ENCODE peak calls at places on chromosomes 5 and 9, in seven cellular contexts. D is SK-N-SH, S is HepG2, Z is H1, F is K562, A is GM12878, E is HCT116. G is an unnamed sample.

GRCh38 chr5:23884405-23884804 is 377.0 kb downstream of the PRDM9 start:
- DNase-seq in D (no peak), S (no peak), Z (no peak), F (no peak), A (no peak), E (no peak), G (no peak)

GRCh38 chr9:297104-297794 is 82.6 kb downstream of the DOCK8 start:
- DNase-seq in D (no peak), S (no peak), Z (no peak), F (no peak), A (peak), E (no peak), G (no peak)

GRCh38 chr5:84518370-84518769 is 133.7 kb upstream of the EDIL3 start:
- DNase-seq in D (no peak), S (no peak), Z (no peak), F (no peak), A (no peak), E (no peak), G (no peak)

GRCh38 chr9:137161558-137162483 is 8.0 kb downstream of the LRRC26 start:
- DNase-seq in D (peak), S (no peak), Z (peak), F (peak), A (no peak), E (peak), G (no peak)

GRCh38 chr9:92986175-92987110 is 39.1 kb downstream of the FGD3 start:
- DNase-seq in D (no peak), S (no peak), Z (no peak), F (peak), A (no peak), E (no peak), G (no peak)

GRCh38 chr9:36772449-36773370 is 200.0 kb downstream of the MELK start:
- DNase-seq in D (no peak), S (no peak), Z (no peak), F (no peak), A (no peak), E (no peak), G (peak)

GRCh38 chr5:60668715-60669304 is 31.2 kb downstream of the DEPDC1B start:
- DNase-seq in D (peak), S (peak), Z (no peak), F (no peak), A (no peak), E (peak), G (no peak)

GRCh38 chr5:38751103-38751502 is 94.7 kb upstream of the OSMR start:
- DNase-seq in D (no peak), S (no peak), Z (no peak), F (no peak), A (no peak), E (no peak), G (peak)

GRCh38 chr5:107542428-107542827 is 128.3 kb downstream of the EFNA5 start:
- DNase-seq in D (peak), S (peak), Z (no peak), F (no peak), A (peak), E (peak), G (no peak)

GRCh38 chr5:13478831-13479465 is 465.5 kb downstream of the DNAH5 start:
- DNase-seq in D (peak), S (peak), Z (peak), F (peak), A (no peak), E (no peak), G (peak)

GRCh38 chr5:138927539-138927938 is 52.4 kb upstream of the LRRTM2 start:
- DNase-seq in D (no peak), S (no peak), Z (no peak), F (no peak), A (no peak), E (no peak), G (no peak)

GRCh38 chr5:167900521-167900920 is 390.9 kb upstream of the WWC1 start:
- DNase-seq in D (no peak), S (no peak), Z (peak), F (no peak), A (no peak), E (no peak), G (no peak)

GRCh38 chr9:83971485-83971884 is 8.5 kb downstream of the HNRNPK start:
- DNase-seq in D (no peak), S (no peak), Z (no peak), F (no peak), A (no peak), E (no peak), G (no peak)

GRCh38 chr5:56711191-56711590 is 104.2 kb upstream of the MAP3K1 start:
- DNase-seq in D (no peak), S (no peak), Z (no peak), F (no peak), A (no peak), E (no peak), G (no peak)

GRCh38 chr9:126564128-126564527 is 49.6 kb upstream of the LMX1B start:
- DNase-seq in D (peak), S (no peak), Z (no peak), F (no peak), A (no peak), E (no peak), G (no peak)

GRCh38 chr9:74496819-74497749 is at the start of gene RORB:
- DNase-seq in D (peak), S (no peak), Z (peak), F (peak), A (no peak), E (no peak), G (peak)

GRCh38 chr9:106438928-106439327 is 424.0 kb upstream of the ZNF462 start:
- DNase-seq in D (no peak), S (no peak), Z (no peak), F (no peak), A (no peak), E (no peak), G (no peak)

GRCh38 chr9:94014845-94015244 is 59.7 kb upstream of the BARX1 start:
- DNase-seq in D (no peak), S (no peak), Z (no peak), F (no peak), A (no peak), E (no peak), G (no peak)

GRCh38 chr9:93009337-93010015 is 49.0 kb upstream of the SUSD3 start:
- DNase-seq in D (peak), S (no peak), Z (no peak), F (no peak), A (no peak), E (no peak), G (no peak)

GRCh38 chr9:3954950-3955670 is 344.8 kb downstream of the GLIS3 start:
- DNase-seq in D (no peak), S (no peak), Z (no peak), F (peak), A (no peak), E (no peak), G (no peak)

GRCh38 chr9:136372561-136373299 is 739 bp downstream of the CARD9 start:
- DNase-seq in D (peak), S (peak), Z (no peak), F (peak), A (no peak), E (no peak), G (peak)

GRCh38 chr5:142017832-142018427 is 5.1 kb upstream of the GNPDA1 start:
- DNase-seq in D (no peak), S (no peak), Z (no peak), F (no peak), A (peak), E (no peak), G (no peak)

GRCh38 chr5:69206528-69207190 is 17.3 kb downstream of the CENPH start:
- DNase-seq in D (no peak), S (peak), Z (no peak), F (no peak), A (no peak), E (peak), G (no peak)

GRCh38 chr9:136886610-136887597 is 588 bp downstream of the TRAF2 start:
- DNase-seq in D (peak), S (no peak), Z (peak), F (peak), A (no peak), E (no peak), G (no peak)

GRCh38 chr5:157682257-157682656 is 10.9 kb downstream of the C5orf52 start:
- DNase-seq in D (no peak), S (no peak), Z (no peak), F (no peak), A (no peak), E (no peak), G (no peak)

GRCh38 chr5:67494186-67494842 is 297.7 kb upstream of the CD180 start:
- DNase-seq in D (no peak), S (no peak), Z (no peak), F (no peak), A (no peak), E (no peak), G (no peak)

GRCh38 chr5:175585573-175585972 is 72.3 kb upstream of the HRH2 start:
- DNase-seq in D (no peak), S (no peak), Z (no peak), F (no peak), A (no peak), E (no peak), G (no peak)

GRCh38 chr5:116487045-116487444 is 87.6 kb downstream of the SEMA6A start:
- DNase-seq in D (no peak), S (no peak), Z (no peak), F (no peak), A (no peak), E (no peak), G (no peak)

GRCh38 chr9:93774331-93775102 is 180.6 kb downstream of the BARX1 start:
- DNase-seq in D (no peak), S (no peak), Z (no peak), F (no peak), A (no peak), E (no peak), G (no peak)

GRCh38 chr5:8934455-8934854 is 611.4 kb downstream of the SEMA5A start:
- DNase-seq in D (no peak), S (no peak), Z (no peak), F (no peak), A (no peak), E (no peak), G (no peak)

DNA sequence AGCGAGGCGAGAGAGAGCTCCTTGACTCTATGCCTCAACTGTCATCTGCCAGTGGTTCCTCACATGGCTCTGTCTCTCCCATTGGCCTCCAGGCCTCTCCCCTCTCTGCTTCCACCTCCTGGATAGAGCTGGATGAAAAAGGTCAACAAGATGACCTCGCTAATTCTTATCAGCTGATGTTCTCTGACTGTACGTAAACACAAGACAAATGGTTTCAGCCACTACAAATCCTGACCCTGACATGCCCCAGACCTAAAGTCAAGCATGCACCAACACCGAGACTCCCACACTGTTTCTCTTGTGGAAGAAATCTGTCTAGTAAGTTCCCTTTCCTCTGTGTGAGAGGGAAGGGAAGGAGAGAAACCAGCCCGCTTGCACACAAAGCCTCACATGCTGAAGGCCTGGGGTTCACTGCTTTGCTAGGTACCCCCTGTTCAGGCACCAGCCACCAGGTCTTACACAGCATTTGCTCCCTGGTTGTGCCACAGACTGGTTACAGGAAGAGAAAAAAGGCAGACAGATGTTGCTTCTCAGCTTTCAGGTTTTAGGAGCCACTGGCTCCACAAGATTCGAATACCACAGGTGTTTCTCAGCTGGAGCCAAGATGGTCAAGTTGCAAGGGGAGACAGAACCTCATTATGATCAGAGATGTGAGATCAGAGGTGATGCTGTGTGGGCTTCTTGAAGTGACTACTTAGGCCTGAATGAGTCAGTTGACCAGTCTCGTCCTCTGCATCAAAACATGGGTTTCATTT is 592.5 kb downstream of the CCDC171 start:
- DNase-seq in D (no peak), S (no peak), Z (no peak), F (no peak), A (no peak), E (no peak), G (no peak)
- TF ChIP-seq JUND in D (no peak), S (no peak), Z (no peak), F (no peak), A (no peak), E (no peak), G (no peak)

GRCh38 chr5:1276930-1277329 is 17.9 kb downstream of the TERT start:
- DNase-seq in D (no peak), S (no peak), Z (no peak), F (no peak), A (no peak), E (no peak), G (no peak)
- TF ChIP-seq JUND in D (no peak), S (no peak), Z (no peak), F (no peak), A (no peak), E (no peak), G (no peak)

GRCh38 chr9:77534376-77535057 is 113.6 kb downstream of the GNA14 start:
- DNase-seq in D (no peak), S (peak), Z (no peak), F (no peak), A (no peak), E (no peak), G (no peak)
- TF ChIP-seq JUND in D (no peak), S (no peak), Z (no peak), F (no peak), A (no peak), E (no peak), G (no peak)

DNA sequence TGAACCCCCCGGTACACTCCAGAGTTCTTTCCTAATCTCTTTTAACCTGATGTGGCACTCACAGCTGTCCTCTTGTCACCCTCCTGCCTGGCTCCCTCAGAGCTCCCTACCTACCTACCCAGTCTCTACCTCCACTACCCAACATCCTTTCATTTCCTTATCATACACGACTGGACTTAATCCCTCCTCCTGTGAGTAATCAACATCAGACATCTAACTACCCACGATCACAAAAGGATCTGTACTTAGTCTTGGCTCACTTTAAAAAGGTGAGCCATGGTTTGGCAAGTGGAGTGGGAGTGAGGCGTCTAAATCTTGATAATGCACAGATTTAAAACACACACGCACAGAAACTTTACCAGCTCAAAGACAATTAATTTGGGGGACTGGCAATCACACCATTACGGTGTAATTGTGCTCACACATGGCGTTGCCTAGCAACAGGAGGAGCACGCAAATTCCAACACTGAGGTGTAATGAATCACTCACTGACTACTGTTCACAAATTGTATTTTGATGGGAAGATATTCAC is 235.9 kb downstream of the EPB41L4A start:
- DNase-seq in D (no peak), S (no peak), Z (no peak), F (no peak), A (no peak), E (peak), G (no peak)
- TF ChIP-seq JUND in D (no peak), S (no peak), Z (no peak), F (no peak), A (no peak), E (no peak), G (no peak)